ENCODE peak calls at places on chromosomes 13 and 19, in six cellular contexts. Q is GOT3, Y is GM23338, W is WTC11, T is ecto neural progenitor cell, V is breast epithelium. M is an unnamed sample.

GRCh38 chr13:113034451-113035208 is 65.6 kb downstream of the MCF2L start:
- DNase-seq in Q (peak; percentile 11), Y (peak; percentile 81), W (peak; percentile 66), T (peak; percentile 63), V (no peak), M (peak; percentile 43)

GRCh38 chr19:41339936-41340335 is 13.8 kb downstream of the TGFB1 start:
- DNase-seq in Q (no peak), Y (peak; percentile 36), W (no peak), T (no peak), V (no peak), M (no peak)

GRCh38 chr13:72565893-72566292 is 161.5 kb downstream of the MZT1 start:
- DNase-seq in Q (no peak), Y (peak; percentile 63), W (no peak), T (no peak), V (no peak), M (no peak)

GRCh38 chr19:33241530-33242101 is 16.0 kb upstream of the SLC7A10 start:
- DNase-seq in Q (no peak), Y (peak; percentile 55), W (peak; percentile 70), T (no peak), V (no peak), M (no peak)

GRCh38 chr19:39127812-39128510 is 2.4 kb downstream of the PAK4 start:
- DNase-seq in Q (no peak), Y (no peak), W (no peak), T (no peak), V (peak; percentile 53), M (no peak)

GRCh38 chr19:31616031-31616430 is 266.8 kb upstream of the TSHZ3 start:
- DNase-seq in Q (no peak), Y (no peak), W (no peak), T (no peak), V (no peak), M (no peak)

GRCh38 chr19:17944301-17944700 is 11.5 kb downstream of the CCDC124 start:
- DNase-seq in Q (no peak), Y (no peak), W (no peak), T (no peak), V (no peak), M (peak; percentile 75)

GRCh38 chr19:16435238-16435911 is 36.4 kb downstream of the EPS15L1 start:
- DNase-seq in Q (no peak), Y (no peak), W (no peak), T (no peak), V (peak; percentile 57), M (peak; percentile 24)

GRCh38 chr19:12825259-12826131 is 8.9 kb downstream of the RTBDN start:
- DNase-seq in Q (no peak), Y (peak; percentile 96), W (peak; percentile 94), T (peak; percentile 89), V (no peak), M (no peak)

GRCh38 chr13:98542568-98543379 is 34.1 kb downstream of the STK24 start:
- DNase-seq in Q (no peak), Y (no peak), W (no peak), T (no peak), V (no peak), M (no peak)

GRCh38 chr19:50252111-50252886 is 48.9 kb downstream of the MYH14 start:
- DNase-seq in Q (no peak), Y (peak; percentile 69), W (peak; percentile 82), T (no peak), V (no peak), M (no peak)

M was measured in occipital lobe.